ENCODE peak calls at places on chromosome 15, in six cellular contexts. One of them, this sample, is unnamed.
A peak's percentile ranks its signal among the peaks of the same experiment; 100 is the strongest.

GRCh38 chr15:77144492-77145070 is 73.7 kb upstream of the TSPAN3 start:
- DNase-seq in OCI-LY7: no peak
- DNase-seq in GM20000: no peak
- DNase-seq in PC-9: peak; percentile 33
- DNase-seq in Calu3: peak; percentile 15
- DNase-seq in uterus: no peak
- DNase-seq in this sample: no peak

GRCh38 chr15:98163319-98164030 is 203.0 kb downstream of the ARRDC4 start:
- DNase-seq in OCI-LY7: no peak
- DNase-seq in Calu3: no peak
- DNase-seq in GM20000: no peak
- DNase-seq in uterus: no peak
- DNase-seq in PC-9: no peak
- DNase-seq in this sample: no peak

GRCh38 chr15:52261498-52262242 is 33.9 kb downstream of the MYO5C start:
- DNase-seq in PC-9: peak; percentile 90
- DNase-seq in Calu3: peak; percentile 87
- DNase-seq in GM20000: peak; percentile 80
- DNase-seq in OCI-LY7: peak; percentile 77
- DNase-seq in uterus: peak; percentile 73
- DNase-seq in this sample: peak; percentile 40

GRCh38 chr15:97652700-97653167 is 307.8 kb upstream of the ARRDC4 start:
- DNase-seq in PC-9: no peak
- DNase-seq in uterus: no peak
- DNase-seq in Calu3: no peak
- DNase-seq in GM20000: no peak
- DNase-seq in OCI-LY7: no peak
- DNase-seq in this sample: peak; percentile 19

GRCh38 chr15:35305031-35305555 is 220.0 kb upstream of the NANOGP8 start:
- DNase-seq in PC-9: no peak
- DNase-seq in Calu3: no peak
- DNase-seq in GM20000: no peak
- DNase-seq in OCI-LY7: no peak
- DNase-seq in uterus: no peak
- DNase-seq in this sample: no peak

GRCh38 chr15:61994216-61994615 is 66.0 kb downstream of the VPS13C start:
- DNase-seq in uterus: no peak
- DNase-seq in PC-9: no peak
- DNase-seq in OCI-LY7: no peak
- DNase-seq in Calu3: no peak
- DNase-seq in GM20000: no peak
- DNase-seq in this sample: no peak

GRCh38 chr15:57038496-57038895 is 120.1 kb downstream of the TCF12 start:
- DNase-seq in GM20000: no peak
- DNase-seq in uterus: no peak
- DNase-seq in Calu3: no peak
- DNase-seq in OCI-LY7: no peak
- DNase-seq in PC-9: no peak
- DNase-seq in this sample: no peak

GRCh38 chr15:55320963-55321362 is 1.9 kb downstream of the PIGB start:
- DNase-seq in OCI-LY7: no peak
- DNase-seq in uterus: no peak
- DNase-seq in PC-9: no peak
- DNase-seq in Calu3: no peak
- DNase-seq in GM20000: no peak
- DNase-seq in this sample: no peak

GRCh38 chr15:60328852-60329443 is 68.8 kb downstream of the ANXA2 start:
- DNase-seq in GM20000: peak; percentile 36
- DNase-seq in uterus: no peak
- DNase-seq in OCI-LY7: peak; percentile 19
- DNase-seq in PC-9: no peak
- DNase-seq in Calu3: peak; percentile 42
- DNase-seq in this sample: no peak

GRCh38 chr15:90405208-90405607 is 17.2 kb downstream of the IQGAP1 start:
- DNase-seq in uterus: no peak
- DNase-seq in PC-9: no peak
- DNase-seq in OCI-LY7: no peak
- DNase-seq in GM20000: no peak
- DNase-seq in Calu3: no peak
- DNase-seq in this sample: no peak

GRCh38 chr15:80242132-80242769 is 9.8 kb downstream of the CTXND1 start:
- DNase-seq in uterus: no peak
- DNase-seq in Calu3: peak; percentile 60
- DNase-seq in GM20000: peak; percentile 58
- DNase-seq in PC-9: no peak
- DNase-seq in OCI-LY7: peak; percentile 51
- DNase-seq in this sample: no peak

GRCh38 chr15:76203346-76203745 is 107.9 kb downstream of the ETFA start:
- DNase-seq in GM20000: no peak
- DNase-seq in uterus: peak; percentile 4
- DNase-seq in Calu3: no peak
- DNase-seq in OCI-LY7: no peak
- DNase-seq in PC-9: no peak
- DNase-seq in this sample: no peak

GRCh38 chr15:52668133-52668532 is 11.1 kb downstream of the ATOSA start:
- DNase-seq in Calu3: no peak
- DNase-seq in uterus: no peak
- DNase-seq in OCI-LY7: no peak
- DNase-seq in GM20000: no peak
- DNase-seq in PC-9: no peak
- DNase-seq in this sample: no peak

GRCh38 chr15:97521894-97522293 is 438.6 kb upstream of the ARRDC4 start:
- DNase-seq in GM20000: no peak
- DNase-seq in PC-9: no peak
- DNase-seq in OCI-LY7: no peak
- DNase-seq in Calu3: no peak
- DNase-seq in uterus: no peak
- DNase-seq in this sample: peak; percentile 45

GRCh38 chr15:89116404-89116803 is 28.1 kb downstream of the ABHD2 start:
- DNase-seq in Calu3: no peak
- DNase-seq in uterus: no peak
- DNase-seq in GM20000: no peak
- DNase-seq in PC-9: no peak
- DNase-seq in OCI-LY7: no peak
- DNase-seq in this sample: no peak

GRCh38 chr15:51842265-51842664 is 12.8 kb downstream of the TMOD3 start:
- DNase-seq in GM20000: no peak
- DNase-seq in OCI-LY7: no peak
- DNase-seq in PC-9: no peak
- DNase-seq in Calu3: no peak
- DNase-seq in uterus: no peak
- DNase-seq in this sample: no peak

GRCh38 chr15:58761010-58761388 is 10.1 kb upstream of the MINDY2 start:
- DNase-seq in GM20000: no peak
- DNase-seq in OCI-LY7: peak; percentile 23
- DNase-seq in Calu3: no peak
- DNase-seq in uterus: no peak
- DNase-seq in PC-9: no peak
- DNase-seq in this sample: no peak

GRCh38 chr15:34853001-34853758 is 57.8 kb upstream of the ACTC1 start:
- DNase-seq in OCI-LY7: no peak
- DNase-seq in PC-9: no peak
- DNase-seq in uterus: no peak
- DNase-seq in GM20000: no peak
- DNase-seq in Calu3: no peak
- DNase-seq in this sample: no peak

GRCh38 chr15:42832577-42832976 is 88.0 kb downstream of the TTBK2 start:
- DNase-seq in uterus: no peak
- DNase-seq in PC-9: peak; percentile 28
- DNase-seq in GM20000: no peak
- DNase-seq in OCI-LY7: no peak
- DNase-seq in Calu3: peak; percentile 27
- DNase-seq in this sample: no peak

GRCh38 chr15:60006203-60006782 is 2.2 kb downstream of the FOXB1 start:
- DNase-seq in uterus: no peak
- DNase-seq in PC-9: peak; percentile 88
- DNase-seq in Calu3: peak; percentile 79
- DNase-seq in GM20000: peak; percentile 63
- DNase-seq in OCI-LY7: no peak
- DNase-seq in this sample: no peak

GRCh38 chr15:64895285-64896065 is 16.2 kb upstream of the ANKDD1A start:
- DNase-seq in OCI-LY7: peak; percentile 82
- DNase-seq in uterus: no peak
- DNase-seq in GM20000: peak; percentile 56
- DNase-seq in Calu3: no peak
- DNase-seq in PC-9: no peak
- DNase-seq in this sample: peak; percentile 52
- TF ChIP-seq CTCF in OCI-LY7: peak; percentile 51
- TF ChIP-seq CTCF in uterus: no peak
- TF ChIP-seq CTCF in GM20000: peak; percentile 8
- TF ChIP-seq CTCF in Calu3: no peak
- TF ChIP-seq CTCF in PC-9: no peak
- TF ChIP-seq CTCF in this sample: peak; percentile 12

GRCh38 chr15:100094127-100094510 is 247.7 kb downstream of the ADAMTS17 start:
- DNase-seq in uterus: no peak
- DNase-seq in Calu3: no peak
- DNase-seq in PC-9: no peak
- DNase-seq in GM20000: no peak
- DNase-seq in OCI-LY7: no peak
- DNase-seq in this sample: no peak

GRCh38 chr15:100093211-100094126 is 248.3 kb downstream of the ADAMTS17 start:
- DNase-seq in Calu3: no peak
- DNase-seq in uterus: no peak
- DNase-seq in PC-9: no peak
- DNase-seq in OCI-LY7: no peak
- DNase-seq in GM20000: no peak
- DNase-seq in this sample: no peak

GRCh38 chr15:100092034-100092433 is 249.7 kb downstream of the ADAMTS17 start:
- DNase-seq in OCI-LY7: no peak
- DNase-seq in PC-9: no peak
- DNase-seq in GM20000: no peak
- DNase-seq in uterus: no peak
- DNase-seq in Calu3: no peak
- DNase-seq in this sample: no peak

GRCh38 chr15:100095896-100096600 is 245.7 kb downstream of the ADAMTS17 start:
- DNase-seq in Calu3: no peak
- DNase-seq in PC-9: no peak
- DNase-seq in OCI-LY7: no peak
- DNase-seq in uterus: no peak
- DNase-seq in GM20000: no peak
- DNase-seq in this sample: no peak

GRCh38 chr15:100090411-100090810 is 251.4 kb downstream of the ADAMTS17 start:
- DNase-seq in uterus: no peak
- DNase-seq in GM20000: no peak
- DNase-seq in OCI-LY7: no peak
- DNase-seq in Calu3: no peak
- DNase-seq in PC-9: no peak
- DNase-seq in this sample: no peak
- TF ChIP-seq CTCF in uterus: no peak
- TF ChIP-seq CTCF in GM20000: no peak
- TF ChIP-seq CTCF in OCI-LY7: no peak
- TF ChIP-seq CTCF in Calu3: no peak
- TF ChIP-seq CTCF in PC-9: no peak
- TF ChIP-seq CTCF in this sample: no peak

DNA sequence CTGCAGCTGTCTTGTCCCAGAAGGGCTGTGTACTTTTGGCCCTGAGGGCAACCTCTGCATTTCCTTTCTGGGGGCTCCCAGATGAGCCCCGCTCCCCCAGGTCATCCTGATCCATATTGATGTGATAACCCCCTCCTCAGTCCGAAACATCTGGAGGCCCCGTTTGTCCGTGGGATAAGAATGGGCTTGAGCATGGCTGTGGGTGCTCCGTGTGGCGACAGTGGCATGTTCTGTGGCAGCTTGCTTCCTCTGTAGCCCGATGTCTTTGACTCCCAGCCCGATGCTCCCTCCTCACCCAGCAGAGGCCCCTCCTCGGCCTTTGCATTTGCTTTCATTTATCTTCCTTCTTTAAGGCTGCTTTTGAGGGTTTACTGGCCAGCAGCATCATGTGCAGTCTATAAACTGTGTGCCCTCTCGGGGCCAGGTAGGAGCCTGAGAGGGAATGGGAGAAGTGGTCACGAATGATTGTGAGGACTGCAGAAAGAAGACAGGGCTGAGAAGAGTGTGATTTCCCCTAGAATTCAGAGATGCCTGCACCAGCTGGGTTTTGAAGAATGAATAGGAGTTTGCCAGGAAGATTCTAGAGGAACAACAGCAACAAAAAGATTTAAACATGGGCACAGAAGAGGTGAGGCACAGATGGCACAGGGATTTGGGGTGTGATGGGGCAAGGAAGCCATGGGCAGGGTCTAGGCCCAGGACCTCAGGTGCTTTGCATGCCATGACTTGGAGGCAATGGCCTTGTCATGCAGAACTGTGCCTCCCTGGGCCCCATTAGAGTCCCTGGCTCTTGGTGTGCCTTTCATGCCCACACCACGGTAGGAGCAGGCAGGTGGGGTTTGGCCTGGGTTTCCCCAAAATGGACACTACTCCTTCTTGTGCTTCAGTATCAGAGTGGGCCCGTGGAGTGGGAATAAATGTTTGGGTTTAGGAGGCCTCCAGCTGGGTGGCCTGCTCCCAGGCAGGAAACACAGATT is 34.2 kb downstream of the APBA2 start:
- DNase-seq in PC-9: no peak
- DNase-seq in uterus: no peak
- DNase-seq in Calu3: no peak
- DNase-seq in OCI-LY7: no peak
- DNase-seq in GM20000: no peak
- DNase-seq in this sample: no peak
- TF ChIP-seq CTCF in PC-9: no peak
- TF ChIP-seq CTCF in uterus: no peak
- TF ChIP-seq CTCF in Calu3: no peak
- TF ChIP-seq CTCF in OCI-LY7: no peak
- TF ChIP-seq CTCF in GM20000: no peak
- TF ChIP-seq CTCF in this sample: no peak

DNA sequence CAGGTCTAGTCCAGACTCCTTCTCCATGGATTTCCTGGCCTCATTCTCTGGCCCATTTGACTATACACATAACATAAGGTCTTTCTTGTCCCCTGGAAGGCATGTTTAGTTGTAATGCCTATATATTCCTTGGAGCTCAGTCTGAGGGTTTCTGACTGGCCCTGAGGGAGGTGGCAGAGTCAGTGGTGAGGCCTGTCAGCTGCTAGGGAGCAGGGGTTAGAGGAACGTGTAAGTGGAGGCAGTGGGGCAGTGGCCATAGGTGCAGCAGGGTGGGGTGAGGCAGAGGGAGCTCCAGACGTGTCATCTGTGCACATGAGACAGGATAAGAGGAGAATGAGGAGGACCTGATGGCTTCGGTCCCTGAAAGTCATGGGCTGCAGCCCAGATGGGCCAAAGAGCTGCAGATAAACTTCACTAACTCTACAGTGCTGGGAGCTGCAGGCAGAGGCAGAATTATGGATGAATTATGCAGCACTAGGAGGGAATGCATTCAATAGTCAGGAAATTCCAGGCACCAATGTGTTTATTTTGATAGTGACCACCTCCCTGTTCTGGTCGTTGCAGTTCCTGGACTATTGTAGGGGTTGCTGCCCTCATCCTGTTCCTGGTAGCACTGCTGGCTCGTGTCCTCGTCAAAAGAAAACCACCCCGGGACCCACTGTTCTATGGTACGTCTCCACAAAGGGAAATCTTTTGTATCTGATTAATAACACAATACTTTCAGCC is 5.0 kb downstream of the TM6SF1 start:
- DNase-seq in uterus: peak; percentile 37
- DNase-seq in GM20000: no peak
- DNase-seq in PC-9: no peak
- DNase-seq in OCI-LY7: no peak
- DNase-seq in Calu3: no peak
- DNase-seq in this sample: no peak
- TF ChIP-seq CTCF in uterus: no peak
- TF ChIP-seq CTCF in GM20000: no peak
- TF ChIP-seq CTCF in PC-9: no peak
- TF ChIP-seq CTCF in OCI-LY7: no peak
- TF ChIP-seq CTCF in Calu3: no peak
- TF ChIP-seq CTCF in this sample: no peak

GRCh38 chr15:65832549-65833364 is 36.5 kb upstream of the RAB11A start:
- DNase-seq in OCI-LY7: peak; percentile 13
- DNase-seq in Calu3: peak; percentile 90
- DNase-seq in GM20000: peak; percentile 23
- DNase-seq in PC-9: peak; percentile 84
- DNase-seq in uterus: peak; percentile 92
- DNase-seq in this sample: peak; percentile 74
- TF ChIP-seq CTCF in OCI-LY7: no peak
- TF ChIP-seq CTCF in Calu3: no peak
- TF ChIP-seq CTCF in GM20000: no peak
- TF ChIP-seq CTCF in PC-9: no peak
- TF ChIP-seq CTCF in uterus: peak; percentile 26
- TF ChIP-seq CTCF in this sample: no peak